ENCODE peak calls at places on chromosomes 6 and 20, in four cellular contexts. J, A, D and W are unnamed samples.

GRCh38 chr20:47586648-47587306 is 85.1 kb downstream of the NCOA3 start:
- DNase-seq in J (no peak), A (no peak), D (no peak), W (no peak)

GRCh38 chr20:62766071-62766450 is 30.2 kb upstream of the MRGBP start:
- DNase-seq in J (no peak), A (no peak), D (no peak), W (no peak)

GRCh38 chr20:34052414-34052813 is 58.7 kb downstream of the RALY start:
- DNase-seq in J (no peak), A (no peak), D (no peak), W (no peak)

GRCh38 chr6:2766767-2767314 is 1.6 kb downstream of the WRNIP1 start:
- DNase-seq in J (no peak), A (no peak), D (peak; percentile 46), W (no peak)

GRCh38 chr6:160801418-160801817 is 99.4 kb downstream of the PLG start:
- DNase-seq in J (no peak), A (no peak), D (no peak), W (no peak)

GRCh38 chr6:122308074-122308473 is 91.4 kb upstream of the HSF2 start:
- DNase-seq in J (no peak), A (no peak), D (no peak), W (no peak)

GRCh38 chr20:43564455-43564854 is 5.6 kb downstream of the SGK2 start:
- DNase-seq in J (no peak), A (no peak), D (no peak), W (no peak)

GRCh38 chr6:154539593-154540269 is 29.2 kb upstream of the CNKSR3 start:
- DNase-seq in J (no peak), A (no peak), D (no peak), W (no peak)

GRCh38 chr6:142398353-142398752 is 96.5 kb downstream of the ADGRG6 start:
- DNase-seq in J (no peak), A (no peak), D (no peak), W (no peak)

GRCh38 chr6:154791561-154792317 is 58.5 kb downstream of the SCAF8 start:
- DNase-seq in J (no peak), A (no peak), D (no peak), W (no peak)

GRCh38 chr6:155050311-155050710 is 55.2 kb downstream of the TIAM2 start:
- DNase-seq in J (no peak), A (peak; percentile 27), D (no peak), W (peak; percentile 12)

GRCh38 chr20:20241966-20242365 is 125.9 kb upstream of the INSM1 start:
- DNase-seq in J (no peak), A (no peak), D (no peak), W (no peak)

GRCh38 chr20:37833172-37833915 is 69.6 kb upstream of the VSTM2L start:
- DNase-seq in J (no peak), A (no peak), D (peak; percentile 72), W (no peak)

GRCh38 chr20:34709044-34709835 is 5.1 kb downstream of the TP53INP2 start:
- DNase-seq in J (peak; percentile 54), A (peak; percentile 55), D (peak; percentile 78), W (peak; percentile 83)

DNA sequence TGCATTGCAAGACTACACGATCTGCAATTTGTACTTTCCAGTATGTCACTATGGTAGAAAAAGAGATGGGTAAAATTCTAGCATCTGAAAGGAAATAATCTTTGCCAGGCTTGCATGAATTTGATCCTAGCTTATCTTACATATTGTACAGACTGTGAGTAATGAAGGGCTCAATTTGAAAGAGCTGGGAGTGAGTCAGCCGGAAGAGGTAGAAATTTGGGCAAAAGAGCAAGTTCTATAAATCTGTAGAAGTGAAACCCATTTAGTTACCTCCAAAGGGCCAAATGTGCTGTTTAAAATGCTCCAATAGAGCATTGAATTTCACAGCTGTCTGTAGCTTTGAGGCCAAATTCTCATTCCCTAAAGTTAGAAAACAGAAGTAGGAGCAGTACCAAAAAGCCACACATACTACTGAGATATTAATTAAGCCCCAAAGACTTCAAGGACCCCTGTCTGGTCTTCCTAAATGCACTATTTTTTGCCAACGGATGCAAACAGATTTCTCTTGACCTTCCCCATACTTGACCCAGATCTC is 466.1 kb downstream of the BTBD3 start:
- DNase-seq in J (no peak), A (no peak), D (no peak), W (no peak)
- TF ChIP-seq SPI1 in J (no peak), A (no peak), D (no peak), W (no peak)

GRCh38 chr6:102655823-102656222 is 1262.3 kb downstream of the GRIK2 start:
- DNase-seq in J (no peak), A (no peak), D (no peak), W (no peak)
- TF ChIP-seq SPI1 in J (no peak), A (no peak), D (no peak), W (no peak)

GRCh38 chr6:39599996-39600395 is 125.2 kb downstream of the KIF6 start:
- DNase-seq in J (no peak), A (no peak), D (no peak), W (no peak)
- TF ChIP-seq SPI1 in J (no peak), A (no peak), D (no peak), W (no peak)

GRCh38 chr6:30489081-30490030 is at the start of gene HLA-E:
- DNase-seq in J (peak; percentile 98), A (peak; percentile 99), D (peak; percentile 99), W (peak; percentile 74)
- TF ChIP-seq SPI1 in J (peak; percentile 43), A (peak; percentile 51), D (peak; percentile 57), W (peak; percentile 63)

DNA sequence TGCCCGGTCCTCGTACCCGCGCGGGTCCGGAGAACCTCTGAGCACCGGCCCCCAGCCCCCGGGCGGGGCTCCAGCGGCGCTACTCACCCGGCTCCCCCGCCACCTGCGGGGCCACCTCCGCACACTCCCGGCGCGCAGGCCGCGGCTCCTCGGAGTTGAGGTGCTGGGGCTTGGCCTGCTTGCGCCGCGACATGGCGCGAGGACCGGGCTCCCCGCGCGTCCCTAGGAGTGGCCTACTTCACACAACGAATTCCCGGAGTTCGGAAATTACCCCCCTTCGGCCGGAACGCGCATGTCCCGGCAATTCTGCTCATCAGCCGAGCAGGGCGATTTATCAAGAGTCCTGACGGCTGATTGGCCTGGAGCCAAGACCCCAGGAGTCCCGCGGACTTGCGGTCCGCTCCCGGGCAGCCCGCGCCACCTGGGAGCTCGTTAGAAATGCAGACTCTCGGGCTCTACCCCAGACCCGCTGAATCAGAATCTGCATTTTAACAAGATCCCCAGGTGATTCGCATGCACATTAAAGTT is 86.5 kb downstream of the ZFP64 start:
- DNase-seq in J (no peak), A (no peak), D (no peak), W (no peak)
- TF ChIP-seq SPI1 in J (no peak), A (no peak), D (no peak), W (no peak)